ENCODE peak calls at places on chromosomes 13 and 19, in six cellular contexts. V is SK-N-SH, F is astrocyte, M is fibroblast of lung, L is GM23248, E is GM23338. W is an unnamed sample.

GRCh38 chr19:35521124-35521743 is 6.9 kb downstream of the SBSN start:
- DNase-seq in E (peak; percentile 70), M (no peak), F (no peak), L (no peak), V (no peak), W (no peak)

GRCh38 chr19:42287826-42288107 is 14.2 kb upstream of the PRR19 start:
- DNase-seq in V (no peak), E (no peak), L (no peak), F (no peak), M (no peak), W (no peak)

GRCh38 chr19:52296400-52296772 is 583 bp upstream of the ZNF480 start:
- DNase-seq in E (no peak), F (no peak), M (no peak), V (no peak), L (peak; percentile 56), W (no peak)

GRCh38 chr13:106515635-106516254 is 19.7 kb downstream of the EFNB2 start:
- DNase-seq in M (no peak), V (no peak), E (no peak), L (no peak), F (no peak), W (no peak)

GRCh38 chr19:6768236-6768785 is 1.1 kb upstream of the SH2D3A start:
- DNase-seq in L (no peak), F (no peak), M (no peak), E (no peak), V (no peak), W (no peak)

GRCh38 chr13:94711561-94712286 is 621 bp downstream of the SOX21 start:
- DNase-seq in L (peak; percentile 39), V (peak; percentile 54), M (peak; percentile 37), F (peak; percentile 29), E (peak; percentile 56), W (no peak)

GRCh38 chr19:48967346-48968178 is 2.5 kb downstream of the FTL start:
- DNase-seq in V (no peak), F (peak; percentile 42), M (peak; percentile 78), L (peak; percentile 58), E (no peak), W (no peak)

GRCh38 chr13:46232281-46232680 is 20.6 kb downstream of the LRRC63 start:
- DNase-seq in L (peak; percentile 50), M (peak; percentile 7), V (no peak), E (no peak), F (peak; percentile 50), W (no peak)

GRCh38 chr19:383922-384800 is 24.8 kb downstream of the C2CD4C start:
- DNase-seq in V (peak; percentile 84), F (no peak), M (no peak), E (peak; percentile 89), L (peak; percentile 25), W (no peak)

GRCh38 chr19:58218899-58219298 is 9.8 kb upstream of the ZNF544 start:
- DNase-seq in E (peak; percentile 72), V (peak; percentile 41), F (no peak), M (peak; percentile 25), L (peak; percentile 45), W (peak; percentile 44)

GRCh38 chr19:872266-872951 is 12.9 kb downstream of the CFD start:
- DNase-seq in M (peak; percentile 75), E (peak; percentile 82), L (peak; percentile 72), F (peak; percentile 56), V (no peak), W (peak; percentile 79)

GRCh38 chr19:22144394-22144793 is 52.4 kb downstream of the ZNF676 start:
- DNase-seq in F (peak; percentile 24), L (peak; percentile 7), M (peak; percentile 32), V (peak; percentile 4), E (peak; percentile 50), W (peak; percentile 11)

GRCh38 chr13:50846861-50847475 is 3.5 kb upstream of the DLEU7 start:
- DNase-seq in L (no peak), M (no peak), F (no peak), V (no peak), E (no peak), W (peak; percentile 56)

GRCh38 chr13:40407567-40407966 is 258.9 kb downstream of the FOXO1 start:
- DNase-seq in F (no peak), E (no peak), M (no peak), V (no peak), L (no peak), W (no peak)

GRCh38 chr13:24348797-24349515 is 39.6 kb downstream of the C1QTNF9 start:
- DNase-seq in E (no peak), L (no peak), V (no peak), M (no peak), F (no peak), W (no peak)

GRCh38 chr13:114248011-114248410 is 13.3 kb downstream of the CDC16 start:
- DNase-seq in L (peak; percentile 60), E (no peak), F (peak; percentile 81), M (no peak), V (no peak), W (no peak)

GRCh38 chr13:54742984-54743383 is 1714.4 kb downstream of the OLFM4 start:
- DNase-seq in E (no peak), V (no peak), L (no peak), F (no peak), M (no peak), W (no peak)

GRCh38 chr19:13505761-13506549 is at the start of gene CACNA1A:
- DNase-seq in L (peak; percentile 80), F (no peak), M (no peak), E (peak; percentile 73), V (peak; percentile 73), W (no peak)

GRCh38 chr19:39307822-39308530 is 11.8 kb downstream of the IFNL1 start:
- DNase-seq in L (peak; percentile 19), M (no peak), E (peak; percentile 74), F (no peak), V (no peak), W (no peak)

GRCh38 chr19:36950335-36951119 is 34.4 kb downstream of the ZNF568 start:
- DNase-seq in M (no peak), E (no peak), V (no peak), L (peak; percentile 17), F (no peak), W (no peak)

GRCh38 chr19:28680091-28680490 is 532.9 kb downstream of the UQCRFS1 start:
- DNase-seq in M (no peak), E (no peak), F (no peak), L (no peak), V (no peak), W (no peak)

DNA sequence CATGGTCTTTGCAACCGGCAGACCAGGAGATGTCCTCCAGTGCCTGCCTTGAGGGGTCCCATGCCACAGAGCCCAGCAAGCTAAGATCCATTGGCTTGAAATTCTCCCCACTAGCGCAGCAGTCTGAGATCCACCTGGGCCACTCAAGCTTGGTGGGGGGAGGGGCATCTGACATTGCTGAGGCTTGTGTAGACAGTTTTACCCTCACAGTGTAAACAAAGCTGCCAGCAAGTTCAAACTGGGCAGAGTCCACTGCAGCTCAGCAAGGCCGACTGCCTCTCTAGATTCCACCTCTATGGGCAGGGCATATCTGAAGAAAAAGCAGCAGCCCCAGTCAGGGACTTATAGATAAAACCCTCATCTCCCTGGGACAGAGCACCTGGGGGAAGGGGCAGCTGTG is 32.0 kb upstream of the ITM2B start:
- DNase-seq in F (no peak), V (no peak), E (no peak), M (no peak), L (no peak), W (no peak)
- H3K4me2 ChIP-seq in F (no peak overlapping the region), V (no peak overlapping the region), E (no peak overlapping the region), M (no peak overlapping the region), L (no peak overlapping the region), W (no peak overlapping the region)

GRCh38 chr19:33482486-33482885 is 39.1 kb downstream of the PEPD start:
- DNase-seq in L (no peak), V (no peak), E (no peak), M (no peak), F (peak; percentile 60), W (no peak)
- H3K27ac ChIP-seq in L (no peak overlapping the region), V (no peak overlapping the region), E (no peak overlapping the region), M (no peak overlapping the region), F (no peak overlapping the region), W (no peak overlapping the region)

GRCh38 chr19:47643281-47643680 is 34.3 kb downstream of the BICRA start:
- DNase-seq in V (no peak), L (no peak), F (no peak), E (no peak), M (no peak), W (no peak)

GRCh38 chr19:47644743-47645499 is 36.0 kb downstream of the BICRA start:
- DNase-seq in E (no peak), L (no peak), V (no peak), F (peak; percentile 31), M (no peak), W (no peak)

GRCh38 chr19:47649588-47649987 is 40.7 kb downstream of the BICRA start:
- DNase-seq in L (no peak), E (no peak), F (no peak), M (no peak), V (no peak), W (no peak)

GRCh38 chr19:47644199-47644598 is 35.3 kb downstream of the BICRA start:
- DNase-seq in F (no peak), M (no peak), E (no peak), V (no peak), L (no peak), W (no peak)

DNA sequence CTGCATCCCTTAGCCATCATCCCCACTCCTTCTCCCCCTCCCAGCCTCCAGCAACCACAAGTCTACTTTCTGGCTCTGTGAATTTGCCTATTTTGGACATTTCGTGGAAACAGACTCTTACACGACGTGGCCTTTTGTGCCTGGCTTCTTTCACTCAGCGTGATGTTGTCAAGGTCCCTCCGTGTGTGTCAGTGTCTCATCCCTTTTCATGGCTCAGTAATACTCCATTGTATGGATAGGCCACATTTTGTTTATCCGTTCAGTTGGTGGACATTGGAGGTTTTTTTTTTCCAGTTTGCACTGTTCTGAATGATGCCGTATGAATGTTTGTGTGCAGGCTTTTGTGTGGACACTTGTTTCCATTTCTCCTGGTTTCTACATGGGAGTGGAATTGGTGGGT is 38.0 kb downstream of the BICRA start:
- DNase-seq in V (no peak), E (no peak), M (no peak), F (no peak), L (no peak), W (no peak)
- H4K20me1 ChIP-seq in V (peaks cover 88% of the 10 kb centered on the region), E (peaks cover 31% of the 10 kb centered on the region), M (peaks cover 2% of the 10 kb centered on the region), F (peaks cover 96% of the 10 kb centered on the region), L (no peaks in the 10 kb centered on the region), W (peaks cover 55% of the 10 kb centered on the region)

DNA sequence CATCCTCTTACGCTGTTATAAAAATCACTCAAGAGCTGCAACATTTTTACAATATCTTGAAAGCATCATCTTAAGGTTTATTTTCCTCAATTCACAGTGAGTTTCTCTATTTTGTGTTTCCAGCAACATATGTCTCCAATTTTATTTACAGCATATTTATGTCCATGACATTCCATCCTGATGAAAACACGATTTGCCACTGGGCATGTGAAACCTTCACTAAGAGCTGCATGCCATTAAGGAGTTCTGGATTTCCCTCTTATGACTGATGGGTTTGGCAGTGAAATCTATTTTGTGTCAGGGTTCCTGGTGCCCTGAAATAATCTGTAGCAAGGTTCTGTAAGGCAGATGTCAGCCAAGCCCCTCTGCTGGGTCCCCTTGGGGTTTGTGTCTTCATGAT is 527.6 kb upstream of the KLF12 start:
- DNase-seq in E (no peak), M (no peak), F (no peak), L (peak; percentile 63), V (no peak), W (no peak)
- H3K4me2 ChIP-seq in E (no peak overlapping the region), M (no peak overlapping the region), F (no peak overlapping the region), L (no peak overlapping the region), V (no peak overlapping the region), W (no peak overlapping the region)

DNA sequence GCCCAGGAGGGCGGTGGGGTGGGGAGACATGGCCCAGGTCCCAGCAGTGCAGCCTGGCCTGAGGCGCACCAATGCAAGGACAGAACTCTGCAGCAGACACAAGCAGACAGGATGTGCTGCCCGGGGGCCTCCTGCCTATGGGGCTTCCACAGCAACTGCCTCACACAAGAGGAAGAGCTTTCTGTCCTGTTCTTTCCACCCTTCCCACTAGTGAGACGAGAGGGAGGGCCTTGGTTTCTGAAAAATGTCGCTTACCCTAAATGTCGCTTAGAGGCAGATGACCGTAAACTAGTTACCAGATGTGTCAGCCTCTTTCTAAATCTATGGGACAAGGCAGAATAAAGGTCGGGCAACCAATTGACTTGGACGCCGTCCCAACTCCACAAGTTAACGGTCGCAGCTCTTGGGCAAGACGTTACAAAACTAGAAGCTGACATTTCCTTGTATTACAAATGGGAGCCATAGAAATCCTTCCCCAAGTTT is at the start of gene LAIR1:
- DNase-seq in F (no peak), L (no peak), V (no peak), E (no peak), M (no peak), W (peak; percentile 85)
- H3K27ac ChIP-seq in F (no peak within 1 kb of the TSS), L (no peak within 1 kb of the TSS), V (no peak within 1 kb of the TSS), E (no peak within 1 kb of the TSS), M (no peak within 1 kb of the TSS), W (peak within 1 kb of the TSS; percentile 100)

W was measured in DND-41.